ENCODE peak calls at places on chromosome 3, in nine cellular contexts. One of them, this sample, is unnamed.

GRCh38 chr3:55329849-55330248 is 157.3 kb downstream of the WNT5A start:
- DNase-seq in lung: no peak
- DNase-seq in mammary epithelial cell: peak
- DNase-seq in IMR-90: peak
- DNase-seq in upper lobe of right lung: no peak
- DNase-seq in A673: peak
- DNase-seq in AG10803: peak
- DNase-seq in AG04450: peak
- DNase-seq in prostate gland: no peak
- DNase-seq in this sample: no peak

GRCh38 chr3:54719914-54720313 is 207.9 kb downstream of the LRTM1 start:
- DNase-seq in mammary epithelial cell: no peak
- DNase-seq in AG10803: no peak
- DNase-seq in A673: no peak
- DNase-seq in upper lobe of right lung: no peak
- DNase-seq in AG04450: no peak
- DNase-seq in prostate gland: no peak
- DNase-seq in IMR-90: no peak
- DNase-seq in lung: no peak
- DNase-seq in this sample: no peak

GRCh38 chr3:74314696-74315095 is 299.8 kb downstream of the CNTN3 start:
- DNase-seq in IMR-90: peak
- DNase-seq in mammary epithelial cell: peak
- DNase-seq in A673: no peak
- DNase-seq in AG04450: no peak
- DNase-seq in prostate gland: no peak
- DNase-seq in lung: no peak
- DNase-seq in upper lobe of right lung: no peak
- DNase-seq in AG10803: no peak
- DNase-seq in this sample: no peak

GRCh38 chr3:42635111-42635510 is 18.4 kb upstream of the ZBTB47 start:
- DNase-seq in AG10803: no peak
- DNase-seq in upper lobe of right lung: no peak
- DNase-seq in mammary epithelial cell: peak
- DNase-seq in A673: no peak
- DNase-seq in AG04450: no peak
- DNase-seq in prostate gland: no peak
- DNase-seq in IMR-90: peak
- DNase-seq in lung: no peak
- DNase-seq in this sample: no peak

GRCh38 chr3:47588053-47588452 is 9.4 kb upstream of the CSPG5 start:
- DNase-seq in mammary epithelial cell: no peak
- DNase-seq in A673: no peak
- DNase-seq in lung: no peak
- DNase-seq in prostate gland: no peak
- DNase-seq in IMR-90: no peak
- DNase-seq in AG10803: no peak
- DNase-seq in AG04450: no peak
- DNase-seq in upper lobe of right lung: no peak
- DNase-seq in this sample: no peak

GRCh38 chr3:193452338-193452737 is 73.8 kb upstream of the ATP13A5 start:
- DNase-seq in lung: no peak
- DNase-seq in IMR-90: no peak
- DNase-seq in upper lobe of right lung: no peak
- DNase-seq in A673: peak
- DNase-seq in mammary epithelial cell: no peak
- DNase-seq in AG04450: no peak
- DNase-seq in AG10803: no peak
- DNase-seq in prostate gland: no peak
- DNase-seq in this sample: no peak

GRCh38 chr3:47870156-47870555 is 67.2 kb downstream of the DHX30 start:
- DNase-seq in AG04450: no peak
- DNase-seq in prostate gland: no peak
- DNase-seq in IMR-90: peak
- DNase-seq in upper lobe of right lung: no peak
- DNase-seq in A673: no peak
- DNase-seq in lung: no peak
- DNase-seq in AG10803: no peak
- DNase-seq in mammary epithelial cell: no peak
- DNase-seq in this sample: no peak

GRCh38 chr3:156601497-156601896 is 46.6 kb upstream of the SSR3 start:
- DNase-seq in IMR-90: no peak
- DNase-seq in A673: no peak
- DNase-seq in upper lobe of right lung: no peak
- DNase-seq in prostate gland: no peak
- DNase-seq in AG10803: no peak
- DNase-seq in mammary epithelial cell: no peak
- DNase-seq in lung: no peak
- DNase-seq in AG04450: no peak
- DNase-seq in this sample: no peak

GRCh38 chr3:277873-278272 is 81.3 kb downstream of the CHL1 start:
- DNase-seq in mammary epithelial cell: no peak
- DNase-seq in AG10803: no peak
- DNase-seq in upper lobe of right lung: no peak
- DNase-seq in lung: no peak
- DNase-seq in A673: no peak
- DNase-seq in prostate gland: no peak
- DNase-seq in IMR-90: no peak
- DNase-seq in AG04450: no peak
- DNase-seq in this sample: no peak

GRCh38 chr3:117114517-117115265 is 405.1 kb downstream of the TUSC7 start:
- DNase-seq in lung: no peak
- DNase-seq in A673: no peak
- DNase-seq in prostate gland: no peak
- DNase-seq in AG10803: no peak
- DNase-seq in mammary epithelial cell: no peak
- DNase-seq in IMR-90: no peak
- DNase-seq in upper lobe of right lung: no peak
- DNase-seq in AG04450: no peak
- DNase-seq in this sample: no peak

GRCh38 chr3:44954962-44955361 is 21.0 kb downstream of the ZDHHC3 start:
- DNase-seq in upper lobe of right lung: peak
- DNase-seq in lung: no peak
- DNase-seq in mammary epithelial cell: no peak
- DNase-seq in AG04450: no peak
- DNase-seq in prostate gland: no peak
- DNase-seq in AG10803: peak
- DNase-seq in A673: no peak
- DNase-seq in IMR-90: peak
- DNase-seq in this sample: no peak

GRCh38 chr3:125207949-125208568 is 4.5 kb downstream of the SLC12A8 start:
- DNase-seq in AG04450: no peak
- DNase-seq in prostate gland: no peak
- DNase-seq in IMR-90: no peak
- DNase-seq in lung: no peak
- DNase-seq in mammary epithelial cell: no peak
- DNase-seq in AG10803: no peak
- DNase-seq in A673: no peak
- DNase-seq in upper lobe of right lung: no peak
- DNase-seq in this sample: no peak

GRCh38 chr3:34020761-34021635 is 222.6 kb downstream of the PDCD6IP start:
- DNase-seq in IMR-90: no peak
- DNase-seq in mammary epithelial cell: no peak
- DNase-seq in AG10803: no peak
- DNase-seq in A673: no peak
- DNase-seq in AG04450: no peak
- DNase-seq in upper lobe of right lung: no peak
- DNase-seq in lung: no peak
- DNase-seq in prostate gland: no peak
- DNase-seq in this sample: no peak

GRCh38 chr3:185659942-185660921 is 74.1 kb downstream of the SENP2 start:
- DNase-seq in IMR-90: peak
- DNase-seq in AG10803: peak
- DNase-seq in lung: peak
- DNase-seq in prostate gland: peak
- DNase-seq in AG04450: peak
- DNase-seq in upper lobe of right lung: peak
- DNase-seq in A673: peak
- DNase-seq in mammary epithelial cell: peak
- DNase-seq in this sample: peak

GRCh38 chr3:37531071-37531720 is 330.5 kb upstream of the CTDSPL start:
- DNase-seq in upper lobe of right lung: no peak
- DNase-seq in A673: no peak
- DNase-seq in prostate gland: no peak
- DNase-seq in mammary epithelial cell: no peak
- DNase-seq in IMR-90: no peak
- DNase-seq in AG04450: no peak
- DNase-seq in lung: no peak
- DNase-seq in AG10803: no peak
- DNase-seq in this sample: no peak

GRCh38 chr3:48564022-48564421 is 441 bp upstream of the UCN2 start:
- DNase-seq in AG10803: peak
- DNase-seq in prostate gland: no peak
- DNase-seq in AG04450: no peak
- DNase-seq in lung: peak
- DNase-seq in mammary epithelial cell: peak
- DNase-seq in IMR-90: peak
- DNase-seq in upper lobe of right lung: peak
- DNase-seq in A673: no peak
- DNase-seq in this sample: no peak

GRCh38 chr3:138442433-138442832 is 8.0 kb downstream of the ESYT3 start:
- DNase-seq in mammary epithelial cell: no peak
- DNase-seq in IMR-90: peak
- DNase-seq in upper lobe of right lung: no peak
- DNase-seq in AG04450: no peak
- DNase-seq in prostate gland: no peak
- DNase-seq in AG10803: peak
- DNase-seq in A673: peak
- DNase-seq in lung: no peak
- DNase-seq in this sample: no peak

GRCh38 chr3:69738291-69738690 is 973 bp upstream of the MITF start:
- DNase-seq in AG04450: no peak
- DNase-seq in lung: no peak
- DNase-seq in prostate gland: no peak
- DNase-seq in IMR-90: peak
- DNase-seq in upper lobe of right lung: no peak
- DNase-seq in AG10803: no peak
- DNase-seq in A673: no peak
- DNase-seq in mammary epithelial cell: peak
- DNase-seq in this sample: no peak

GRCh38 chr3:54691230-54691900 is 236.5 kb downstream of the LRTM1 start:
- DNase-seq in mammary epithelial cell: peak
- DNase-seq in A673: peak
- DNase-seq in lung: no peak
- DNase-seq in IMR-90: peak
- DNase-seq in AG10803: no peak
- DNase-seq in prostate gland: no peak
- DNase-seq in upper lobe of right lung: no peak
- DNase-seq in AG04450: peak
- DNase-seq in this sample: no peak

GRCh38 chr3:184322731-184323487 is 8.5 kb downstream of the EIF4G1 start:
- DNase-seq in AG04450: no peak
- DNase-seq in IMR-90: no peak
- DNase-seq in lung: no peak
- DNase-seq in mammary epithelial cell: no peak
- DNase-seq in prostate gland: no peak
- DNase-seq in upper lobe of right lung: no peak
- DNase-seq in A673: no peak
- DNase-seq in AG10803: peak
- DNase-seq in this sample: peak
- TF ChIP-seq CTCF in AG04450: no peak
- TF ChIP-seq CTCF in IMR-90: no peak
- TF ChIP-seq CTCF in lung: no peak
- TF ChIP-seq CTCF in mammary epithelial cell: no peak
- TF ChIP-seq CTCF in prostate gland: no peak
- TF ChIP-seq CTCF in upper lobe of right lung: no peak
- TF ChIP-seq CTCF in A673: no peak
- TF ChIP-seq CTCF in AG10803: no peak
- TF ChIP-seq CTCF in this sample: no peak

DNA sequence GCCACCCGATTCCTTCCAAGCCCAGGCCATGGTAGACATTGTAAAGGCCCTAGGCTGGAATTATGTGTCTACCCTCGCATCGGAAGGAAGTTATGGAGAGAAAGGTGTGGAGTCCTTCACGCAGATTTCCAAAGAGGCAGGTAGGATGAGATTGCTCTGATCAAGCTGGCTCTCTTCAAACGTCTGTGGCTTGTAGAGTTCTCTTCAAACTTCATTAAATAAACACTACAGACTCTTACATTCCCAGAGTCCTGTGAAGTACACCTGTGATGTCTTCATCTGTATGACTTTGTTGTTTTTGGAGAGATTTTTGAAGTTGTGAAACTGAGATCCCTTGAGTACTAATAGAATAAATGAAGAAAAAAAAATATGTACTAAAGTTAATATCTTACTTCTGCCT is 285.6 kb downstream of the GRM7 start:
- DNase-seq in prostate gland: no peak
- DNase-seq in A673: no peak
- DNase-seq in IMR-90: no peak
- DNase-seq in AG04450: no peak
- DNase-seq in mammary epithelial cell: no peak
- DNase-seq in lung: no peak
- DNase-seq in upper lobe of right lung: no peak
- DNase-seq in AG10803: no peak
- DNase-seq in this sample: no peak
- H3K4me3 ChIP-seq in prostate gland: no peak
- H3K4me3 ChIP-seq in A673: no peak
- H3K4me3 ChIP-seq in IMR-90: no peak
- H3K4me3 ChIP-seq in AG04450: no peak
- H3K4me3 ChIP-seq in mammary epithelial cell: no peak
- H3K4me3 ChIP-seq in lung: no peak
- H3K4me3 ChIP-seq in upper lobe of right lung: no peak
- H3K4me3 ChIP-seq in AG10803: no peak
- H3K4me3 ChIP-seq in this sample: no peak

GRCh38 chr3:101690972-101691371 is 4.5 kb upstream of the RPL24 start:
- DNase-seq in lung: no peak
- DNase-seq in prostate gland: no peak
- DNase-seq in upper lobe of right lung: no peak
- DNase-seq in AG10803: no peak
- DNase-seq in A673: no peak
- DNase-seq in IMR-90: no peak
- DNase-seq in AG04450: no peak
- DNase-seq in mammary epithelial cell: no peak
- DNase-seq in this sample: no peak

GRCh38 chr3:101695779-101696372 is 9.4 kb upstream of the RPL24 start:
- DNase-seq in AG10803: peak
- DNase-seq in mammary epithelial cell: peak
- DNase-seq in IMR-90: peak
- DNase-seq in prostate gland: peak
- DNase-seq in upper lobe of right lung: no peak
- DNase-seq in AG04450: no peak
- DNase-seq in A673: peak
- DNase-seq in lung: peak
- DNase-seq in this sample: no peak
- TF ChIP-seq CTCF in AG10803: peak
- TF ChIP-seq CTCF in mammary epithelial cell: peak
- TF ChIP-seq CTCF in IMR-90: peak
- TF ChIP-seq CTCF in prostate gland: peak
- TF ChIP-seq CTCF in upper lobe of right lung: peak
- TF ChIP-seq CTCF in AG04450: peak
- TF ChIP-seq CTCF in A673: peak
- TF ChIP-seq CTCF in lung: peak
- TF ChIP-seq CTCF in this sample: peak

DNA sequence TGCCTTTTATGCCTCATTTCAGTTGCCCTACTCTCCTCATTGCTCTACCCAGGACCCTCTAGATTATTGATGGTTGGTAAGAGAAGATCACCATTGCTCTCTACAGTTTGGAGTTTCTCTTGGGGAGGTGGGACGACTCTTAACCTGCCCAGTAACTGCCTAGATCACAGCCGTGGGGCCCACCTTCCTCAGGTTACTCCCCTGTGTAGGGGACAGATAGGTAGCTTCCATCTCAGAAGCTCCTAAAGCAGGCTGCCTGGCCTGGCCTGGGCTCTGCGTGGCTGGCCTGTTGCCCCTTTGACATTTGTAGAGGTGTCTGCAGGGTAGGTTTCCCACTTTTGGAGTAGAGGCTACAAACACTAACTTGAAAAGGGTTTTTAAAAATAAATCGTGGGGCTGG is 42.7 kb downstream of the TRIM71 start:
- DNase-seq in prostate gland: no peak
- DNase-seq in IMR-90: no peak
- DNase-seq in AG04450: no peak
- DNase-seq in A673: no peak
- DNase-seq in lung: no peak
- DNase-seq in mammary epithelial cell: no peak
- DNase-seq in AG10803: no peak
- DNase-seq in upper lobe of right lung: no peak
- DNase-seq in this sample: no peak
- H3K4me3 ChIP-seq in prostate gland: no peak
- H3K4me3 ChIP-seq in IMR-90: no peak
- H3K4me3 ChIP-seq in AG04450: no peak
- H3K4me3 ChIP-seq in A673: no peak
- H3K4me3 ChIP-seq in lung: no peak
- H3K4me3 ChIP-seq in mammary epithelial cell: no peak
- H3K4me3 ChIP-seq in AG10803: no peak
- H3K4me3 ChIP-seq in upper lobe of right lung: no peak
- H3K4me3 ChIP-seq in this sample: no peak

This sample was measured in kidney.